ENCODE peak calls at places on chromosomes 12 and 14, in seven cellular contexts. One of them, this sample, is unnamed.

GRCh38 chr14:52951730-52952481 is 1.1 kb upstream of the FERMT2 start:
- DNase-seq in activated CD4-positive, alpha-beta T cell treated with anti-CD3 and anti-CD28 coated beads, Interleukin-2, amount 50 U/mL, for 1 hour: no peak
- DNase-seq in A549: peak
- DNase-seq in stimulated activated naive CD4-positive, alpha-beta T cell: no peak
- DNase-seq in NCI-H2081: peak
- DNase-seq in AG10803: peak
- DNase-seq in RKO: no peak
- DNase-seq in this sample: no peak

GRCh38 chr12:82383930-82384513 is 25.7 kb downstream of the METTL25 start:
- DNase-seq in activated CD4-positive, alpha-beta T cell treated with anti-CD3 and anti-CD28 coated beads, Interleukin-2, amount 50 U/mL, for 1 hour: no peak
- DNase-seq in A549: peak
- DNase-seq in stimulated activated naive CD4-positive, alpha-beta T cell: no peak
- DNase-seq in NCI-H2081: peak
- DNase-seq in AG10803: peak
- DNase-seq in RKO: peak
- DNase-seq in this sample: no peak

GRCh38 chr12:52221912-52222457 is 11.1 kb upstream of the KRT7 start:
- DNase-seq in activated CD4-positive, alpha-beta T cell treated with anti-CD3 and anti-CD28 coated beads, Interleukin-2, amount 50 U/mL, for 1 hour: peak
- DNase-seq in A549: peak
- DNase-seq in stimulated activated naive CD4-positive, alpha-beta T cell: no peak
- DNase-seq in NCI-H2081: peak
- DNase-seq in AG10803: peak
- DNase-seq in RKO: peak
- DNase-seq in this sample: no peak

GRCh38 chr12:118420673-118421072 is 44.3 kb downstream of the SUDS3 start:
- DNase-seq in activated CD4-positive, alpha-beta T cell treated with anti-CD3 and anti-CD28 coated beads, Interleukin-2, amount 50 U/mL, for 1 hour: no peak
- DNase-seq in A549: no peak
- DNase-seq in stimulated activated naive CD4-positive, alpha-beta T cell: no peak
- DNase-seq in NCI-H2081: no peak
- DNase-seq in AG10803: no peak
- DNase-seq in RKO: no peak
- DNase-seq in this sample: no peak

GRCh38 chr12:79827484-79827883 is 107.4 kb downstream of the PPP1R12A start:
- DNase-seq in activated CD4-positive, alpha-beta T cell treated with anti-CD3 and anti-CD28 coated beads, Interleukin-2, amount 50 U/mL, for 1 hour: no peak
- DNase-seq in A549: no peak
- DNase-seq in stimulated activated naive CD4-positive, alpha-beta T cell: no peak
- DNase-seq in NCI-H2081: no peak
- DNase-seq in AG10803: no peak
- DNase-seq in RKO: no peak
- DNase-seq in this sample: no peak

GRCh38 chr14:32306549-32306948 is 22.5 kb upstream of the AKAP6 start:
- DNase-seq in activated CD4-positive, alpha-beta T cell treated with anti-CD3 and anti-CD28 coated beads, Interleukin-2, amount 50 U/mL, for 1 hour: no peak
- DNase-seq in A549: no peak
- DNase-seq in stimulated activated naive CD4-positive, alpha-beta T cell: no peak
- DNase-seq in NCI-H2081: no peak
- DNase-seq in AG10803: no peak
- DNase-seq in RKO: no peak
- DNase-seq in this sample: no peak

GRCh38 chr14:76901171-76902055 is 75.2 kb downstream of the LRRC74A start:
- DNase-seq in activated CD4-positive, alpha-beta T cell treated with anti-CD3 and anti-CD28 coated beads, Interleukin-2, amount 50 U/mL, for 1 hour: no peak
- DNase-seq in A549: no peak
- DNase-seq in stimulated activated naive CD4-positive, alpha-beta T cell: no peak
- DNase-seq in NCI-H2081: no peak
- DNase-seq in AG10803: peak
- DNase-seq in RKO: no peak
- DNase-seq in this sample: no peak

GRCh38 chr12:96361074-96361473 is 39.2 kb downstream of the CDK17 start:
- DNase-seq in activated CD4-positive, alpha-beta T cell treated with anti-CD3 and anti-CD28 coated beads, Interleukin-2, amount 50 U/mL, for 1 hour: no peak
- DNase-seq in A549: no peak
- DNase-seq in stimulated activated naive CD4-positive, alpha-beta T cell: no peak
- DNase-seq in NCI-H2081: no peak
- DNase-seq in AG10803: no peak
- DNase-seq in RKO: no peak
- DNase-seq in this sample: no peak

GRCh38 chr14:93970589-93970966 is 5.8 kb downstream of the ASB2 start:
- DNase-seq in activated CD4-positive, alpha-beta T cell treated with anti-CD3 and anti-CD28 coated beads, Interleukin-2, amount 50 U/mL, for 1 hour: peak
- DNase-seq in A549: peak
- DNase-seq in stimulated activated naive CD4-positive, alpha-beta T cell: peak
- DNase-seq in NCI-H2081: peak
- DNase-seq in AG10803: no peak
- DNase-seq in RKO: no peak
- DNase-seq in this sample: peak

GRCh38 chr14:72023128-72024042 is 91.2 kb downstream of the RGS6 start:
- DNase-seq in activated CD4-positive, alpha-beta T cell treated with anti-CD3 and anti-CD28 coated beads, Interleukin-2, amount 50 U/mL, for 1 hour: no peak
- DNase-seq in A549: no peak
- DNase-seq in stimulated activated naive CD4-positive, alpha-beta T cell: no peak
- DNase-seq in NCI-H2081: no peak
- DNase-seq in AG10803: no peak
- DNase-seq in RKO: peak
- DNase-seq in this sample: no peak